ENCODE peak calls at places on chromosome 17, in five cellular contexts. N, F, C, W and M are unnamed samples.

GRCh38 chr17:2724783-2725164 is 13.2 kb upstream of the CLUH start:
- DNase-seq in W (no peak), C (peak; percentile 47), N (no peak), F (peak; percentile 41), M (no peak)

GRCh38 chr17:58308985-58309917 is 19.3 kb downstream of the TSPOAP1 start:
- DNase-seq in N (no peak), W (no peak), F (no peak), C (no peak), M (no peak)

GRCh38 chr17:79160980-79161621 is 86.5 kb downstream of the ENGASE start:
- DNase-seq in N (no peak), W (no peak), F (peak; percentile 52), C (no peak), M (no peak)

GRCh38 chr17:20063665-20064648 is 54.8 kb downstream of the SPECC1 start:
- DNase-seq in W (peak; percentile 69), N (peak; percentile 90), F (peak; percentile 94), C (peak; percentile 96), M (peak; percentile 95)

GRCh38 chr17:1515640-1516402 is 591 bp downstream of the INPP5K start:
- DNase-seq in C (peak; percentile 94), F (peak; percentile 93), W (no peak), N (no peak), M (no peak)

GRCh38 chr17:56260421-56260820 is 107.1 kb downstream of the ANKFN1 start:
- DNase-seq in N (no peak), F (no peak), C (peak; percentile 56), W (no peak), M (no peak)

GRCh38 chr17:45946841-45947256 is 52.2 kb upstream of the STH start:
- DNase-seq in F (no peak), N (no peak), W (no peak), C (peak; percentile 7), M (no peak)

GRCh38 chr17:40598021-40598927 is 33.0 kb upstream of the CCR7 start:
- DNase-seq in C (no peak), F (no peak), N (no peak), W (no peak), M (no peak)

GRCh38 chr17:80959330-80960036 is 32.2 kb upstream of the CHMP6 start:
- DNase-seq in C (peak; percentile 96), W (peak; percentile 69), F (peak; percentile 39), N (peak; percentile 90), M (peak; percentile 55)

GRCh38 chr17:41127371-41127770 is 3.4 kb upstream of the KRTAP4-12 start:
- DNase-seq in C (no peak), F (no peak), W (no peak), N (no peak), M (no peak)

GRCh38 chr17:35740997-35741931 is 9.8 kb downstream of the RASL10B start:
- DNase-seq in C (no peak), F (no peak), W (no peak), N (no peak), M (no peak)

GRCh38 chr17:14458724-14459123 is 157.8 kb downstream of the HS3ST3B1 start:
- DNase-seq in W (no peak), N (no peak), F (no peak), C (no peak), M (no peak)

GRCh38 chr17:46020023-46020735 is 21.1 kb downstream of the STH start:
- DNase-seq in F (no peak), W (no peak), N (no peak), C (no peak), M (no peak)

GRCh38 chr17:43588121-43588520 is 42.0 kb upstream of the ETV4 start:
- DNase-seq in C (peak; percentile 25), F (peak; percentile 27), N (no peak), W (no peak), M (no peak)

GRCh38 chr17:50779747-50780363 is 12.5 kb upstream of the ANKRD40CL start:
- DNase-seq in N (no peak), F (no peak), W (no peak), C (no peak), M (no peak)

GRCh38 chr17:21039839-21040575 is 2.8 kb downstream of the USP22 start:
- DNase-seq in W (no peak), C (peak; percentile 55), N (no peak), F (peak; percentile 65), M (no peak)

GRCh38 chr17:19019041-19019941 is 14.7 kb upstream of the FAM83G start:
- DNase-seq in N (peak; percentile 35), F (no peak), W (no peak), C (no peak), M (no peak)

GRCh38 chr17:71437176-71437575 is 683.6 kb upstream of the SOX9 start:
- DNase-seq in F (no peak), W (no peak), N (no peak), C (peak; percentile 38), M (no peak)

GRCh38 chr17:33560165-33560564 is 267.1 kb upstream of the ASIC2 start:
- DNase-seq in W (no peak), N (no peak), C (no peak), F (peak; percentile 73), M (no peak)

GRCh38 chr17:39742126-39742855 is 4.6 kb downstream of the GRB7 start:
- DNase-seq in F (no peak), N (peak; percentile 25), W (no peak), C (no peak), M (no peak)

GRCh38 chr17:58338907-58339774 is 10.5 kb upstream of the TSPOAP1 start:
- DNase-seq in C (no peak), N (peak; percentile 72), F (peak; percentile 64), W (no peak), M (no peak)

GRCh38 chr17:27559996-27560481 is 70.9 kb upstream of the LGALS9 start:
- DNase-seq in C (peak; percentile 85), F (peak; percentile 97), W (no peak), N (peak; percentile 79), M (peak; percentile 19)

GRCh38 chr17:43591750-43592562 is 45.8 kb upstream of the ETV4 start:
- DNase-seq in N (peak; percentile 86), W (peak; percentile 28), C (peak; percentile 87), F (peak; percentile 93), M (peak; percentile 51)

GRCh38 chr17:42460371-42460770 is 1.7 kb downstream of the ATP6V0A1 start:
- DNase-seq in W (no peak), N (no peak), F (no peak), C (peak; percentile 30), M (no peak)

GRCh38 chr17:18225562-18226283 is at the start of gene LLGL1:
- DNase-seq in W (no peak), F (no peak), C (peak; percentile 74), N (no peak), M (no peak)

GRCh38 chr17:2954898-2955445 is 108.4 kb downstream of the OR1D5 start:
- DNase-seq in W (no peak), C (peak; percentile 35), N (no peak), F (peak; percentile 97), M (no peak)

GRCh38 chr17:48745381-48746275 is 17.1 kb upstream of the HOXB13 start:
- DNase-seq in C (no peak), F (no peak), W (no peak), N (no peak), M (no peak)
- H3K4me3 ChIP-seq in C (no peak overlapping the region), F (no peak overlapping the region), W (no peak overlapping the region), N (no peak overlapping the region), M (no peak overlapping the region)

GRCh38 chr17:52202572-52202876 is 44.0 kb upstream of the CA10 start:
- DNase-seq in W (no peak), C (no peak), F (no peak), N (no peak), M (no peak)
- H3K4me3 ChIP-seq in W (no peak overlapping the region), C (no peak overlapping the region), F (no peak overlapping the region), N (no peak overlapping the region), M (no peak overlapping the region)

GRCh38 chr17:9055281-9055680 is 34.0 kb downstream of the NTN1 start:
- DNase-seq in W (no peak), C (no peak), F (no peak), N (no peak), M (no peak)
- H3K4me3 ChIP-seq in W (no peak overlapping the region), C (no peak overlapping the region), F (no peak overlapping the region), N (no peak overlapping the region), M (no peak overlapping the region)

GRCh38 chr17:13076905-13077304 is 59.1 kb upstream of the ELAC2 start:
- DNase-seq in F (no peak), W (no peak), C (no peak), N (no peak), M (no peak)
- H3K4me3 ChIP-seq in F (no peak overlapping the region), W (no peak overlapping the region), C (no peak overlapping the region), N (no peak overlapping the region), M (no peak overlapping the region)

GRCh38 chr17:7476474-7476873 is 3.0 kb downstream of the ZBTB4 start:
- DNase-seq in C (peak; percentile 44), W (no peak), N (no peak), F (peak; percentile 70), M (no peak)
- H3K4me3 ChIP-seq in C (peak overlapping the region; percentile 83), W (no peak overlapping the region), N (peak overlapping the region; percentile 97), F (no peak overlapping the region), M (no peak overlapping the region)

DNA sequence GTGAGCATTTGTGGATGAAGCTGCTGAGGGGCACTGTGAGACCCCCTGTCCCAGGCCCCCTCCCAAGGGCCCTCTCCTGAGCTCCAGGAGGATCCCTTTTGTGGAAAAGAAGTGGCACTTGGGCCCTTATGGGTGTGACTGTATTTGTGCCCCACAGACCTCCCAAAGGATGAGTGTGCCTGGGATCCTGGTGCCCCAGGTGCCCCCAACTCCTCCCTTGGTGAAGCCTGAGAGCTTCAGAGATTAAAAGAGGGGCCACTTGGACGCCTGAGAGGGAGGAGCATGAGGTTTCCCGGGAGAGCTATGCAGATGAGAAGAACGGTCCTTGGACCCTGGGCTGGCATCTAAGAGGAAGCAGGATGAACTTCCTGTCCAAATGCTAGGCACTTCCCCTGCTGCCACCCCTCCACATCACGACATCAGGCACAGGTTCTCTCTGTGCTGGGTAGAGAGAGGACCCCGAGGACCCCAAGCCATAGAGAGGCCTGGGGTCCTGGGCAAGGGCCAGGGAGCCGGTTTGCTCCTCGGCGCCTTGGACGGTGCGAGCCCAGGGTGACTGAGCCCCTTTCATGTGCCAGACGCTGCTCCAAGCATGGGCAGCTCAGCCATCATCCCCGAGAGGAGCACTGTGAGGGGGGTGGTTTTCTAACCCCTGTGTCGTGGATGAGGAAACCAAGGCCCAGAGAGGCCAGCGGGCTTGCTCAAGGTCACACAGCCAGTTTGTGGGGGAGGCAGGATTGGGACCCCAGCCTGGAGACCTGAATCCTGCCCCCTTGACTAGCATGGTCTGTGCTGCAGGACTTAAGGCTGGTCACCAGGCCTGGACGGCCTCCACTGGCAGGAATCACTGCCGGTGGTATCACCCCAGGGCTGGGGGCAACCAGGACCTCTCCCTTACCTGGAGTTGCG is 5.6 kb upstream of the ADAM11 start:
- DNase-seq in W (no peak), C (no peak), N (no peak), F (no peak), M (no peak)
- H3K4me3 ChIP-seq in W (no peak overlapping the region), C (no peak overlapping the region), N (no peak overlapping the region), F (no peak overlapping the region), M (no peak overlapping the region)